ENCODE peak calls at places on chromosomes 4 and X, in eight cellular contexts. V is neural crest cell, H is endothelial cell, T is breast epithelium, Z is RWPE1, O is osteocyte, B is dorsolateral prefrontal cortex, W is epithelial cell of proximal tubule. U is an unnamed sample.

GRCh38 chrX:72306851-72307645 is 1.3 kb upstream of the CITED1 start:
- DNase-seq in W (no peak), T (peak), H (peak), B (peak), Z (peak), O (peak), V (peak), U (no peak)

GRCh38 chrX:96438803-96439202 is 245.8 kb upstream of the DIAPH2 start:
- DNase-seq in H (no peak), W (no peak), V (no peak), T (no peak), Z (no peak), O (no peak), B (no peak), U (no peak)

GRCh38 chrX:15675490-15675921 is 10.9 kb upstream of the CLTRN start:
- DNase-seq in W (no peak), H (peak), T (peak), B (peak), Z (peak), V (peak), O (no peak), U (peak)

GRCh38 chr4:167380964-167381363 is 146.7 kb upstream of the SPOCK3 start:
- DNase-seq in T (no peak), B (no peak), O (no peak), V (no peak), Z (no peak), H (no peak), W (no peak), U (no peak)

GRCh38 chrX:24426340-24426913 is 38.7 kb upstream of the PDK3 start:
- DNase-seq in B (no peak), T (peak), W (no peak), V (no peak), H (no peak), Z (peak), O (no peak), U (no peak)

GRCh38 chrX:49039598-49040375 is 3.4 kb downstream of the TFE3 start:
- DNase-seq in Z (peak), H (peak), V (peak), O (peak), T (peak), W (peak), B (peak), U (no peak)

GRCh38 chr4:99202536-99202935 is 16.5 kb downstream of the ADH6 start:
- DNase-seq in O (no peak), V (no peak), B (no peak), W (no peak), T (no peak), H (no peak), Z (no peak), U (no peak)

GRCh38 chrX:125646195-125646594 is 326.5 kb downstream of the TEX13C start:
- DNase-seq in T (no peak), W (no peak), H (no peak), O (no peak), Z (no peak), V (no peak), B (no peak), U (no peak)

GRCh38 chr4:60605651-60606354 is 594.3 kb upstream of the ADGRL3 start:
- DNase-seq in T (no peak), Z (no peak), V (no peak), H (no peak), O (no peak), B (no peak), W (no peak), U (no peak)

GRCh38 chr4:77172336-77172735 is 15.3 kb downstream of the CCNG2 start:
- DNase-seq in Z (peak), W (peak), H (no peak), V (no peak), B (no peak), T (no peak), O (no peak), U (no peak)

DNA sequence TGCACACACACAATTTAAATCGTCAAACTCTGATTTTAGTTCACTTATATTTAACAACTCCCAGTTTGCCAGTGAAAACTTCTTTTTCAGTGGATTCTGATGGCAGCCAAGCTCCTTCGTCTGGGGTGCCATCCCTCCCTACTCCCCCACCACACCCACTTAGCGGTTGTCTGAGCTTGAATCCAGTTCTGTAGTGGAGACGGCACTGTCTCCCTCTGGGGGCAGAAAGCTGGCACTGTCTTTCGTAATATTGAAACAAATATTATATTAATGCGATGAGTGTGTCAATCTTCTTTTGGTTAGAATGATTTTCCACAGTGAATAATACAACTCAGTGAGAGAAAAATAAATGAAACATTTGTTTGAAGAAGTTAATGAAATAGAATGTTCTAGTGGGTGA is 5.4 kb downstream of the MEPE start:
- DNase-seq in H (no peak), B (no peak), V (no peak), Z (peak), O (no peak), W (no peak), T (no peak), U (no peak)
- TF ChIP-seq CTCF in H (peak), B (peak), V (peak), Z (no peak), O (peak), W (peak), T (no peak), U (peak)

DNA sequence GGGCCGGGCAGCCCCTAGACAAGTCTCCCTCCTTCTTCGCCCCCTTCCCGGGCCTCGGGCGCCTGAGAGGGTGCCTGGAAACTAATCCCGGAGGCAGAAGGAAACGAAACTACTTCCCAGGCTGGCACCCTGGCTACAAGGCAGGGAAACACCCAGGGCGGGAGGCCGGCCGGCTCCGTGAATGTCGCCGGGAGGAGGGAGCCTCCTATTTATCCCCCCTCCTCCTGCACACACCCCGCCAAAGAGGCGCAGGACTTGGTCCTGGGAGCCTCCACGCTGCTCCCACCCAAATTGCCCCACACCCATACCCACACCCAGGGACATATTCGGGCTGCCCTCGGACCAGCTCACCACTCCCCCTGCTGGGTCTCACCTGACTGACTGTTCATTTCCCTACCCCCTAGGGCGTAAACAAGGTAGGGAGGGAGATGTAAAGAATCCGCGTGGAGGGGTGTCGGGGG is at the start of gene BTC:
- DNase-seq in H (peak), Z (peak), W (peak), B (peak), O (peak), T (peak), V (peak), U (peak)
- TF ChIP-seq CTCF in H (no peak), Z (peak), W (peak), B (peak), O (peak), T (peak), V (peak), U (peak)

DNA sequence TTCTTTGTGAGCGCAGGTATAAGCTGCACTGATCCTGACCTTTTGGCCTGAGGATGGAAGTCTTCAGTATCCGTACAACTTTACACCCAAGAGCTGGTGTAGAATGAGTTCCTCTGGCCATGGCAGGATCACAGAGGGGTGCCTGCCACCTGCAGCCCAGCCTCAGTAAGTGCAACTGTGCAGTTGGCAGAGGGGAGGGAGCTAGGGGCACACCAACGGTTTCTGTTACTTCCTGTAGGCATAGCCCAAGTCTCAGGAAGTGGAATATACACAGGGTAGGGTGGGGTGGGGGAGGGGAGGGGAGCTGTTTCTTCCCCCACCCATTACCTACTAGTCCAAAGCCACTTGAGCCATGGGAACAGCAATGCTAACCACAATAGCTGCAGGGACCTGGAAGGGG is 85.4 kb upstream of the GBA3 start:
- DNase-seq in B (no peak), Z (peak), W (no peak), T (peak), V (no peak), O (no peak), H (peak), U (no peak)
- TF ChIP-seq CTCF in B (peak), Z (peak), W (peak), T (no peak), V (peak), O (peak), H (no peak), U (peak)

GRCh38 chrX:139758250-139758649 is 50.3 kb upstream of the MCF2 start:
- DNase-seq in H (no peak), Z (no peak), B (no peak), W (no peak), O (no peak), T (no peak), V (no peak), U (no peak)

GRCh38 chrX:139762400-139763183 is 54.6 kb upstream of the MCF2 start:
- DNase-seq in B (no peak), H (no peak), V (no peak), Z (no peak), T (no peak), O (no peak), W (no peak), U (no peak)

GRCh38 chrX:139758809-139759208 is 50.8 kb upstream of the MCF2 start:
- DNase-seq in T (no peak), O (no peak), H (no peak), W (no peak), Z (no peak), V (no peak), B (no peak), U (no peak)

GRCh38 chrX:139759637-139760036 is 51.7 kb upstream of the MCF2 start:
- DNase-seq in Z (no peak), B (no peak), W (no peak), V (no peak), O (no peak), T (no peak), H (peak), U (no peak)
- TF ChIP-seq CTCF in Z (no peak), B (peak), W (peak), V (peak), O (peak), T (no peak), H (peak), U (peak)

GRCh38 chrX:78822157-78822683 is 74.7 kb downstream of the LPAR4 start:
- DNase-seq in H (no peak), Z (no peak), B (no peak), W (no peak), V (no peak), O (no peak), T (no peak), U (no peak)
- TF ChIP-seq CTCF in H (no peak), Z (no peak), B (no peak), W (no peak), V (no peak), O (no peak), T (no peak), U (no peak)

GRCh38 chr4:155761047-155761446 is 2.2 kb downstream of the GUCY1B1 start:
- DNase-seq in H (no peak), V (no peak), B (no peak), O (no peak), W (no peak), T (no peak), Z (no peak), U (no peak)

GRCh38 chr4:155759372-155760252 is 791 bp downstream of the GUCY1B1 start:
- DNase-seq in Z (peak), H (peak), O (peak), B (peak), W (no peak), T (no peak), V (peak), U (peak)

GRCh38 chr4:155761916-155762315 is 3.1 kb downstream of the GUCY1B1 start:
- DNase-seq in T (no peak), H (no peak), B (no peak), O (no peak), V (no peak), W (peak), Z (no peak), U (no peak)

GRCh38 chr4:155757745-155758265 is 1.0 kb upstream of the GUCY1B1 start:
- DNase-seq in T (no peak), W (no peak), O (no peak), Z (no peak), H (no peak), V (no peak), B (no peak), U (no peak)

GRCh38 chr4:155758500-155759371 is at the start of gene GUCY1B1:
- DNase-seq in H (peak), Z (peak), B (peak), O (peak), W (peak), T (peak), V (peak), U (peak)
- TF ChIP-seq CTCF in H (no peak), Z (no peak), B (peak), O (peak), W (peak), T (peak), V (peak), U (peak)

GRCh38 chrX:8743126-8743732 is 11.3 kb upstream of the ANOS1 start:
- DNase-seq in H (peak), B (peak), Z (peak), T (no peak), V (peak), O (no peak), W (no peak), U (no peak)
- TF ChIP-seq CTCF in H (peak), B (peak), Z (peak), T (peak), V (peak), O (peak), W (peak), U (peak)

GRCh38 chrX:67718926-67719325 is 175.1 kb downstream of the AR start:
- DNase-seq in H (no peak), Z (no peak), B (no peak), W (no peak), T (no peak), V (no peak), O (no peak), U (no peak)

GRCh38 chrX:67720344-67720743 is 176.5 kb downstream of the AR start:
- DNase-seq in Z (no peak), B (no peak), H (no peak), V (no peak), O (no peak), T (no peak), W (peak), U (no peak)

GRCh38 chrX:67724359-67725110 is 180.7 kb downstream of the AR start:
- DNase-seq in T (no peak), B (no peak), H (no peak), W (no peak), Z (no peak), V (no peak), O (no peak), U (no peak)

GRCh38 chrX:67723580-67724351 is 179.9 kb downstream of the AR start:
- DNase-seq in Z (no peak), W (no peak), T (no peak), V (no peak), H (no peak), O (no peak), B (no peak), U (no peak)

GRCh38 chrX:67721321-67721720 is 177.5 kb downstream of the AR start:
- DNase-seq in T (no peak), H (no peak), V (no peak), Z (no peak), W (no peak), B (no peak), O (no peak), U (no peak)
- TF ChIP-seq CTCF in T (no peak), H (no peak), V (no peak), Z (no peak), W (no peak), B (no peak), O (no peak), U (no peak)

GRCh38 chr4:151646322-151646721 is 114.5 kb downstream of the GATB start:
- DNase-seq in O (no peak), B (no peak), Z (no peak), W (no peak), V (no peak), T (no peak), H (no peak), U (no peak)
- TF ChIP-seq CTCF in O (no peak), B (no peak), Z (no peak), W (no peak), V (no peak), T (no peak), H (no peak), U (no peak)